ENCODE peak calls at places on chromosomes 16 and 17, in nine cellular contexts. D is endothelial cell; S is CD8-positive, alpha-beta T cell; J is GM13977; G is CD4-positive, alpha-beta T cell; B is ascending aorta; V is fibroblast of the aortic adventitia; T is cardiac muscle cell; U is fibroblast of mammary gland. A is an unnamed sample.

GRCh38 chr17:1720856-1721386 is 3.6 kb upstream of the WDR81 start:
- DNase-seq in D (peak), S (peak), J (no peak), G (peak), B (no peak), V (peak), T (peak), U (peak), A (no peak)

GRCh38 chr16:65896448-65897153 is 469.9 kb upstream of the CDH5 start:
- DNase-seq in D (no peak), S (no peak), J (no peak), G (no peak), B (no peak), V (no peak), T (no peak), U (no peak), A (no peak)

GRCh38 chr17:20071824-20072691 is 62.9 kb downstream of the SPECC1 start:
- DNase-seq in D (no peak), S (no peak), J (no peak), G (no peak), B (no peak), V (no peak), T (no peak), U (peak), A (no peak)

GRCh38 chr17:60769327-60769726 is 91.7 kb downstream of the BCAS3 start:
- DNase-seq in D (no peak), S (no peak), J (no peak), G (no peak), B (no peak), V (no peak), T (no peak), U (no peak), A (no peak)

GRCh38 chr16:88455610-88456355 is 2.7 kb downstream of the ZFPM1 start:
- DNase-seq in D (peak), S (no peak), J (peak), G (peak), B (no peak), V (peak), T (peak), U (peak), A (no peak)

GRCh38 chr16:65044861-65045260 is 77.0 kb downstream of the CDH11 start:
- DNase-seq in D (no peak), S (no peak), J (no peak), G (no peak), B (no peak), V (peak), T (peak), U (peak), A (no peak)

GRCh38 chr17:69539781-69540319 is 125.4 kb downstream of the MAP2K6 start:
- DNase-seq in D (no peak), S (no peak), J (no peak), G (no peak), B (no peak), V (peak), T (peak), U (peak), A (no peak)

GRCh38 chr17:28274591-28275265 is 44.3 kb upstream of the TMEM97 start:
- DNase-seq in D (no peak), S (no peak), J (no peak), G (no peak), B (no peak), V (no peak), T (no peak), U (no peak), A (no peak)

GRCh38 chr16:84829168-84829965 is 9.6 kb downstream of the CRISPLD2 start:
- DNase-seq in D (no peak), S (no peak), J (no peak), G (no peak), B (no peak), V (peak), T (peak), U (peak), A (no peak)

GRCh38 chr17:50350733-50351132 is 4.8 kb downstream of the XYLT2 start:
- DNase-seq in D (no peak), S (no peak), J (peak), G (no peak), B (no peak), V (no peak), T (no peak), U (no peak), A (peak)

GRCh38 chr16:10338426-10338825 is 47.4 kb upstream of the ATF7IP2 start:
- DNase-seq in D (no peak), S (no peak), J (no peak), G (no peak), B (no peak), V (no peak), T (peak), U (no peak), A (no peak)

GRCh38 chr17:75869282-75870141 is 8.9 kb downstream of the TRIM47 start:
- DNase-seq in D (no peak), S (no peak), J (no peak), G (no peak), B (no peak), V (peak), T (peak), U (peak), A (no peak)

GRCh38 chr17:17919169-17920107 is 52.8 kb downstream of the TOM1L2 start:
- DNase-seq in D (peak), S (peak), J (peak), G (peak), B (peak), V (peak), T (peak), U (peak), A (no peak)

GRCh38 chr17:39582658-39583057 is 25.1 kb downstream of the NEUROD2 start:
- DNase-seq in D (no peak), S (no peak), J (no peak), G (no peak), B (no peak), V (no peak), T (no peak), U (no peak), A (no peak)

GRCh38 chr17:40779181-40779909 is 3.0 kb downstream of the KRT27 start:
- DNase-seq in D (no peak), S (no peak), J (no peak), G (peak), B (no peak), V (no peak), T (no peak), U (no peak), A (no peak)

GRCh38 chr17:14813649-14814048 is 451.5 kb downstream of the PMP22 start:
- DNase-seq in D (peak), S (no peak), J (no peak), G (no peak), B (no peak), V (peak), T (peak), U (peak), A (peak)

GRCh38 chr17:14428640-14429029 is 127.8 kb downstream of the HS3ST3B1 start:
- DNase-seq in D (no peak), S (no peak), J (no peak), G (no peak), B (no peak), V (no peak), T (no peak), U (no peak), A (no peak)

GRCh38 chr16:77406680-77407079 is 28.2 kb downstream of the ADAMTS18 start:
- DNase-seq in D (no peak), S (no peak), J (no peak), G (no peak), B (no peak), V (no peak), T (peak), U (peak), A (no peak)

GRCh38 chr16:64751906-64752305 is 370.0 kb downstream of the CDH11 start:
- DNase-seq in D (no peak), S (no peak), J (no peak), G (no peak), B (no peak), V (peak), T (peak), U (peak), A (no peak)

GRCh38 chr17:46859996-46860395 is 8.6 kb downstream of the WNT9B start:
- DNase-seq in D (no peak), S (no peak), J (no peak), G (no peak), B (no peak), V (no peak), T (no peak), U (no peak), A (no peak)

GRCh38 chr17:67452681-67453554 is 75.8 kb downstream of the PITPNC1 start:
- DNase-seq in D (no peak), S (no peak), J (peak), G (no peak), B (peak), V (no peak), T (no peak), U (no peak), A (no peak)

GRCh38 chr17:78899361-78900260 is 3.4 kb downstream of the CEP295NL start:
- DNase-seq in D (no peak), S (no peak), J (no peak), G (no peak), B (no peak), V (peak), T (peak), U (no peak), A (no peak)

GRCh38 chr17:2173005-2173404 is 118.1 kb downstream of the HIC1 start:
- DNase-seq in D (no peak), S (no peak), J (no peak), G (no peak), B (peak), V (peak), T (peak), U (peak), A (no peak)

GRCh38 chr17:15479697-15480096 is 12.3 kb upstream of the CDRT4 start:
- DNase-seq in D (no peak), S (no peak), J (no peak), G (no peak), B (no peak), V (peak), T (peak), U (peak), A (no peak)

GRCh38 chr16:72024862-72025382 is 16.4 kb downstream of the DHODH start:
- DNase-seq in D (no peak), S (no peak), J (no peak), G (no peak), B (no peak), V (no peak), T (no peak), U (no peak), A (no peak)

GRCh38 chr17:30570191-30570590 is 93.0 kb downstream of the GOSR1 start:
- DNase-seq in D (no peak), S (no peak), J (no peak), G (no peak), B (no peak), V (no peak), T (no peak), U (no peak), A (no peak)

GRCh38 chr17:42276609-42277341 is 584 bp upstream of the STAT5B start:
- DNase-seq in D (peak), S (no peak), J (no peak), G (peak), B (peak), V (peak), T (peak), U (peak), A (peak)

GRCh38 chr17:49849711-49850610 is 2.1 kb upstream of the TAC4 start:
- DNase-seq in D (no peak), S (no peak), J (no peak), G (no peak), B (no peak), V (no peak), T (no peak), U (no peak), A (no peak)

GRCh38 chr16:56990407-56991286 is 1.3 kb downstream of the NLRC5 start:
- DNase-seq in D (no peak), S (no peak), J (no peak), G (no peak), B (peak), V (no peak), T (no peak), U (no peak), A (no peak)

GRCh38 chr16:81424761-81425160 is 19.8 kb upstream of the CMIP start:
- DNase-seq in D (no peak), S (no peak), J (peak), G (no peak), B (no peak), V (no peak), T (no peak), U (no peak), A (no peak)

GRCh38 chr17:2684549-2684948 is 27.0 kb downstream of the CLUH start:
- DNase-seq in D (no peak), S (no peak), J (no peak), G (no peak), B (peak), V (no peak), T (no peak), U (no peak), A (peak)

GRCh38 chr16:27980076-27980775 is 83.3 kb downstream of the GSG1L start:
- DNase-seq in D (no peak), S (no peak), J (no peak), G (no peak), B (peak), V (no peak), T (no peak), U (no peak), A (no peak)

GRCh38 chr17:5378566-5379207 is 40.8 kb downstream of the NUP88 start:
- DNase-seq in D (no peak), S (no peak), J (no peak), G (no peak), B (no peak), V (no peak), T (no peak), U (no peak), A (no peak)

GRCh38 chr16:64864232-64864803 is 257.5 kb downstream of the CDH11 start:
- DNase-seq in D (no peak), S (no peak), J (no peak), G (no peak), B (no peak), V (peak), T (peak), U (peak), A (no peak)

GRCh38 chr16:81357711-81358270 is 43.0 kb downstream of the GAN start:
- DNase-seq in D (no peak), S (no peak), J (no peak), G (no peak), B (no peak), V (no peak), T (no peak), U (no peak), A (no peak)

GRCh38 chr16:64012166-64012565 is 1109.7 kb downstream of the CDH11 start:
- DNase-seq in D (no peak), S (no peak), J (no peak), G (no peak), B (no peak), V (peak), T (peak), U (peak), A (no peak)

GRCh38 chr16:66304151-66304550 is 62.3 kb upstream of the CDH5 start:
- DNase-seq in D (no peak), S (no peak), J (no peak), G (no peak), B (no peak), V (peak), T (peak), U (no peak), A (no peak)

DNA sequence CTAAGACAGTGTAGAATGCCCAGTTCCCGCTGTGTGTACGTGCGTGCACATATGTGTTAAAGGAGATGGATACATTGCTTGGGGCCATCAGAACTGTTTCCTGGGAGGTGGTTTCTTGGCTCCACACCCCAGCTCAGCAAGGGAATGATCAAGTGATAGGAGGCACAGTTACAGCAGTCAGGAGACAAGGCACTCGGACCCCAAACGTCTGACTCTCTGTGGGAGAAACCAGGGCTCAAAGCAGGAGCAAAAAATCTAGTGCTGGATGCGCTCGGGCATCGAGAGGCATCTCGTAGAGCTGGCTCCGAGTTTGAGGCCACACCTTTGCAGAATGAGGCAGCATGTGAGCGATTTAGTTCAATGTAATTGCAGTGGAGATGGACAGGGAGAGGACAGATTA is 71.9 kb downstream of the RBBP6 start:
- DNase-seq in D (no peak), S (no peak), J (no peak), G (no peak), B (no peak), V (no peak), T (no peak), U (no peak), A (no peak)
- TF ChIP-seq CTCF in D (no peak), S (no peak), J (no peak), G (no peak), B (no peak), V (no peak), T (no peak), U (no peak), A (no peak)

GRCh38 chr16:70508752-70509151 is 14.6 kb downstream of the COG4 start:
- DNase-seq in D (no peak), S (no peak), J (no peak), G (no peak), B (no peak), V (peak), T (peak), U (peak), A (no peak)
- TF ChIP-seq CTCF in D (no peak), S (no peak), J (peak), G (peak), B (no peak), V (no peak), T (peak), U (no peak), A (no peak)

GRCh38 chr16:82562183-82562677 is 64.5 kb upstream of the CDH13 start:
- DNase-seq in D (no peak), S (no peak), J (no peak), G (no peak), B (no peak), V (no peak), T (no peak), U (no peak), A (no peak)
- TF ChIP-seq CTCF in D (no peak), S (no peak), J (no peak), G (no peak), B (no peak), V (no peak), T (no peak), U (no peak), A (no peak)

DNA sequence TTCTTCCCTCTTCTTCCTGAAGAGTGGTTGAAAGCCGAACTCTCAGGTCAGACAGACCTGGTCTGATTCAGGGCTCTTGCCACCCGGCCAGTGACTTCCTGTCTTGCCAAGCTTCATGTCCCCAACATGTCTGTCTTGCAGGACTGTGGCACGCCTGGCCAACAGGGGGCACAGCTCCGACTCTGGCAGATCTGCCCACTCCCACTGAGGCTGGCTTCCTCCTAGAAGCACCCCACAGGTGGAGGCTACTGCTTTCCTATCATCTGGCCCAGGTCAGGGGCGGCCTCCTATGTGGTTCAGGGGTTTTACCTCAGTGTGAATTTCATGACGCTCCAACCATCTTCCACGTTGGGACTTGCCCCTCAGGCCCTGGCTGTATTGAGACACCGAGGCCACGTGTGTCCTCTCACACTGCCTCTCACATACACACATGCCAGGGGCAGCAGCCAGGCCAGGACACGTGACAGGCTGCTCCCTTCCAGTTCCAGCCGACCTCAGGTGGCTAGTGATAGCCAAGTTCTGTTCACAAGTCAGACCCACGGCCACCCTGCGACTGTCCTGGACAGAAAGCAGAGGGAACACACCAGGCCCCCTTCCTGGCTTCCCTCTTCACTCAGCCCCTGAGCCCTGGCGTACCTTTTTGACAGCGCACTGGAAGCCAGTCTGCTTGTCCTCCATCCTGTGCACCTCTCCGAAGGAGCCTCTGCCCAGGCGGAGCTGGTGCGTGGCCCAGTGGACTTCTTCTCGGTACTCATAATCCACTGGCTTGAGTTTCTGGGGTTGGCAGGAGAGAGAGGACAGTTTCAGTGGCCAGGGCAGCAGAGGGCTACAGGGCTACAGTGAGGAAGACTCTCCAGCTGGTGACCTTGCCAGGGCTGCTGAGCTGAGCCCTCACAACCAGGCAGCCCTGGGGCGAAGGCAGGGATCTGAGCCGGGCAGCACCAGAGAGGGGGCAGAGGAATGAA is 22.6 kb upstream of the SPATA32 start:
- DNase-seq in D (peak), S (no peak), J (no peak), G (peak), B (no peak), V (no peak), T (no peak), U (no peak), A (no peak)
- TF ChIP-seq CTCF in D (peak), S (no peak), J (peak), G (no peak), B (no peak), V (peak), T (peak), U (peak), A (no peak)

A was measured in pancreas.